ENCODE peak calls at places on chromosomes 3 and 15, in five cellular contexts. J, R, U, Z and D are unnamed samples.

GRCh38 chr3:69009559-69010410 is 3.7 kb downstream of the EOGT start:
- DNase-seq in J (peak), U (no peak), R (no peak), Z (no peak), D (no peak)

GRCh38 chr3:125166581-125166980 is 46.0 kb downstream of the SLC12A8 start:
- DNase-seq in U (no peak), R (no peak), Z (no peak), J (no peak), D (no peak)

GRCh38 chr3:142022381-142022780 is 127.0 kb downstream of the TFDP2 start:
- DNase-seq in U (peak), Z (no peak), R (no peak), J (peak), D (peak)

GRCh38 chr15:76512971-76513370 is 176.4 kb downstream of the ISL2 start:
- DNase-seq in J (peak), U (no peak), Z (no peak), R (no peak), D (no peak)

GRCh38 chr3:184946922-184947321 is 135.0 kb downstream of the VPS8 start:
- DNase-seq in J (no peak), R (no peak), Z (no peak), U (no peak), D (no peak)

GRCh38 chr3:129461461-129462146 is 21.6 kb downstream of the IFT122 start:
- DNase-seq in U (no peak), R (no peak), Z (no peak), J (no peak), D (no peak)

GRCh38 chr15:83783227-83783626 is 129.3 kb downstream of the ADAMTSL3 start:
- DNase-seq in Z (no peak), R (no peak), U (no peak), J (no peak), D (no peak)

GRCh38 chr15:41564286-41564959 is 5.4 kb downstream of the TYRO3 start:
- DNase-seq in Z (no peak), U (peak), J (no peak), R (no peak), D (no peak)

GRCh38 chr15:53811530-53811929 is 52.1 kb upstream of the WDR72 start:
- DNase-seq in Z (no peak), R (no peak), J (no peak), U (peak), D (peak)

GRCh38 chr15:70385052-70385451 is 287.3 kb upstream of the TLE3 start:
- DNase-seq in U (peak), R (no peak), Z (no peak), J (no peak), D (no peak)

GRCh38 chr3:170321326-170322034 is 36.0 kb upstream of the SKIL start:
- DNase-seq in U (no peak), Z (no peak), J (no peak), R (no peak), D (no peak)

GRCh38 chr3:188589056-188589455 is 435.1 kb downstream of the LPP start:
- DNase-seq in R (no peak), U (no peak), J (no peak), Z (no peak), D (no peak)

GRCh38 chr3:30578479-30578878 is 27.9 kb upstream of the TGFBR2 start:
- DNase-seq in U (no peak), Z (no peak), J (peak), R (no peak), D (peak)

GRCh38 chr15:62391565-62392262 is 226.6 kb upstream of the C2CD4B start:
- DNase-seq in R (peak), J (peak), U (peak), Z (no peak), D (peak)

GRCh38 chr15:68372291-68372811 is 59.6 kb downstream of the ITGA11 start:
- DNase-seq in Z (no peak), J (no peak), R (no peak), U (peak), D (peak)

GRCh38 chr15:78317145-78317836 is 17.9 kb upstream of the SKIC8 start:
- DNase-seq in R (no peak), Z (no peak), J (no peak), U (peak), D (no peak)

GRCh38 chr15:94414921-94415320 is 183.6 kb downstream of the MCTP2 start:
- DNase-seq in J (no peak), Z (no peak), U (no peak), R (no peak), D (no peak)

GRCh38 chr3:140205598-140205997 is 270.6 kb downstream of the CLSTN2 start:
- DNase-seq in J (no peak), Z (no peak), U (no peak), R (no peak), D (no peak)

GRCh38 chr15:75905231-75905630 is 1.6 kb downstream of the FBXO22 start:
- DNase-seq in Z (no peak), R (no peak), J (no peak), U (no peak), D (no peak)

GRCh38 chr3:58414538-58415197 is 19.0 kb downstream of the PDHB start:
- DNase-seq in J (peak), Z (peak), R (peak), U (peak), D (peak)

GRCh38 chr3:144273611-144274010 is 302.0 kb downstream of the DIPK2A start:
- DNase-seq in J (no peak), Z (no peak), R (no peak), U (no peak), D (no peak)